ENCODE peak calls at places on chromosomes 12 and 14, in six cellular contexts. One of them, this sample, is unnamed.

GRCh38 chr14:86915416-86915815 is 1077.6 kb downstream of the GALC start:
- DNase-seq in omental fat pad: no peak
- DNase-seq in A549: no peak
- DNase-seq in uterus: no peak
- DNase-seq in body of pancreas: no peak
- DNase-seq in mucosa of descending colon: no peak
- DNase-seq in this sample: no peak

GRCh38 chr12:78036889-78037288 is 206.2 kb downstream of the NAV3 start:
- DNase-seq in body of pancreas: no peak
- DNase-seq in A549: no peak
- DNase-seq in omental fat pad: no peak
- DNase-seq in uterus: no peak
- DNase-seq in mucosa of descending colon: no peak
- DNase-seq in this sample: no peak

GRCh38 chr14:68942281-68943035 is 36.6 kb downstream of the ACTN1 start:
- DNase-seq in mucosa of descending colon: no peak
- DNase-seq in body of pancreas: no peak
- DNase-seq in uterus: no peak
- DNase-seq in A549: no peak
- DNase-seq in omental fat pad: no peak
- DNase-seq in this sample: no peak

GRCh38 chr12:63018273-63018672 is 83.3 kb upstream of the PPM1H start:
- DNase-seq in uterus: no peak
- DNase-seq in A549: no peak
- DNase-seq in mucosa of descending colon: no peak
- DNase-seq in omental fat pad: no peak
- DNase-seq in body of pancreas: no peak
- DNase-seq in this sample: no peak

GRCh38 chr12:56520025-56520810 is 1.4 kb upstream of the RBMS2 start:
- DNase-seq in uterus: no peak
- DNase-seq in omental fat pad: no peak
- DNase-seq in mucosa of descending colon: no peak
- DNase-seq in body of pancreas: no peak
- DNase-seq in A549: no peak
- DNase-seq in this sample: no peak

GRCh38 chr12:128856035-128856790 is 2.9 kb downstream of the GLT1D1 start:
- DNase-seq in mucosa of descending colon: no peak
- DNase-seq in body of pancreas: no peak
- DNase-seq in uterus: no peak
- DNase-seq in omental fat pad: no peak
- DNase-seq in A549: no peak
- DNase-seq in this sample: no peak

GRCh38 chr12:24596768-24597388 is 352.0 kb downstream of the BCAT1 start:
- DNase-seq in A549: peak
- DNase-seq in mucosa of descending colon: no peak
- DNase-seq in body of pancreas: no peak
- DNase-seq in omental fat pad: no peak
- DNase-seq in uterus: no peak
- DNase-seq in this sample: no peak

GRCh38 chr12:29396774-29397173 is 15.8 kb upstream of the ERGIC2 start:
- DNase-seq in body of pancreas: no peak
- DNase-seq in mucosa of descending colon: no peak
- DNase-seq in uterus: no peak
- DNase-seq in A549: no peak
- DNase-seq in omental fat pad: no peak
- DNase-seq in this sample: no peak

GRCh38 chr14:31578792-31579191 is 17.6 kb downstream of the NUBPL start:
- DNase-seq in A549: no peak
- DNase-seq in mucosa of descending colon: no peak
- DNase-seq in omental fat pad: no peak
- DNase-seq in uterus: no peak
- DNase-seq in body of pancreas: no peak
- DNase-seq in this sample: no peak

GRCh38 chr12:19972325-19973288 is 395.7 kb upstream of the PDE3A start:
- DNase-seq in mucosa of descending colon: no peak
- DNase-seq in body of pancreas: no peak
- DNase-seq in uterus: no peak
- DNase-seq in omental fat pad: no peak
- DNase-seq in A549: no peak
- DNase-seq in this sample: no peak

GRCh38 chr12:87820524-87821194 is 208.5 kb downstream of the C12orf50 start:
- DNase-seq in body of pancreas: no peak
- DNase-seq in uterus: no peak
- DNase-seq in omental fat pad: no peak
- DNase-seq in A549: no peak
- DNase-seq in mucosa of descending colon: no peak
- DNase-seq in this sample: no peak

GRCh38 chr14:99300190-99300589 is 28.2 kb upstream of the BCL11B start:
- DNase-seq in A549: no peak
- DNase-seq in uterus: no peak
- DNase-seq in mucosa of descending colon: no peak
- DNase-seq in body of pancreas: no peak
- DNase-seq in omental fat pad: no peak
- DNase-seq in this sample: no peak

DNA sequence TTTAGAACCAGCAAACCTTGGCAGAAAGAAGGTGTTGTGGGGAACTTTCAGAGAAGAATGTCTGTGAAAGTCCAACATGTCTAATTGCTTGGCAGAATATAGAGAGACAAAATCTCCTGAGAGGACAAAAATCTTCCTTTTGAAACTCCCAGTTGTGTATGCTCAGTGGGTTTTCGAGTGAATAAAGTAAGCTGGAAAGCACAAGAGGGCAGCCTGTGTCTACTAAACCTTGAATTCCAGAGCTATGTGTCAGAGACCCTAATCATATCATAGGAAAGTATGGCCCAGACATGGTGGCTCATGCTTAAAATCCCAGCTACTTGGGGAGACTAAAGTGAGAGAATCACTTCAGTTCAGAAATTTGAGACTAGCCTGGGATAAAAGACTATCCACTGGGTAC is 661.2 kb downstream of the SLC16A7 start:
- DNase-seq in A549: peak
- DNase-seq in body of pancreas: no peak
- DNase-seq in uterus: no peak
- DNase-seq in mucosa of descending colon: no peak
- DNase-seq in omental fat pad: no peak
- DNase-seq in this sample: no peak
- TF ChIP-seq CTCF in A549: peak
- TF ChIP-seq CTCF in body of pancreas: no peak
- TF ChIP-seq CTCF in uterus: no peak
- TF ChIP-seq CTCF in mucosa of descending colon: no peak
- TF ChIP-seq CTCF in omental fat pad: no peak
- TF ChIP-seq CTCF in this sample: no peak

GRCh38 chr12:111685811-111686573 is at the start of the genes ACAD10 and BRAP:
- DNase-seq in A549: peak
- DNase-seq in mucosa of descending colon: peak
- DNase-seq in uterus: peak
- DNase-seq in omental fat pad: peak
- DNase-seq in body of pancreas: peak
- DNase-seq in this sample: peak
- TF ChIP-seq CTCF in A549: no peak
- TF ChIP-seq CTCF in mucosa of descending colon: no peak
- TF ChIP-seq CTCF in uterus: no peak
- TF ChIP-seq CTCF in omental fat pad: no peak
- TF ChIP-seq CTCF in body of pancreas: no peak
- TF ChIP-seq CTCF in this sample: no peak

GRCh38 chr14:104157303-104157928 is 19.0 kb downstream of the KIF26A start:
- DNase-seq in uterus: no peak
- DNase-seq in body of pancreas: no peak
- DNase-seq in omental fat pad: no peak
- DNase-seq in mucosa of descending colon: no peak
- DNase-seq in A549: no peak
- DNase-seq in this sample: no peak
- TF ChIP-seq CTCF in uterus: no peak
- TF ChIP-seq CTCF in body of pancreas: no peak
- TF ChIP-seq CTCF in omental fat pad: no peak
- TF ChIP-seq CTCF in mucosa of descending colon: no peak
- TF ChIP-seq CTCF in A549: no peak
- TF ChIP-seq CTCF in this sample: no peak

GRCh38 chr14:66046035-66046434 is 440.1 kb upstream of the CCDC196 start:
- DNase-seq in A549: no peak
- DNase-seq in body of pancreas: no peak
- DNase-seq in uterus: no peak
- DNase-seq in omental fat pad: no peak
- DNase-seq in mucosa of descending colon: no peak
- DNase-seq in this sample: no peak
- TF ChIP-seq CTCF in A549: no peak
- TF ChIP-seq CTCF in body of pancreas: no peak
- TF ChIP-seq CTCF in uterus: no peak
- TF ChIP-seq CTCF in omental fat pad: no peak
- TF ChIP-seq CTCF in mucosa of descending colon: no peak
- TF ChIP-seq CTCF in this sample: no peak

This sample was measured in mesothelial cell of epicardium.